ENCODE peak calls at places on chromosomes 12 and 14, in nine cellular contexts. J is AG04450; O is right lobe of liver; M is bronchial epithelial cell; H is brain microvascular endothelial cell; D is ovary; C is aorta; F is CD4-positive, alpha-beta memory T cell; A is spleen. I is an unnamed sample. For H3K27me3, the result is how much of the 10 kb centered on the place peaks cover.

GRCh38 chr12:5280091-5280490 is 151.8 kb upstream of the NTF3 start:
- DNase-seq in M (no peak), C (no peak), J (no peak), F (no peak), D (no peak), H (no peak), O (no peak), A (no peak), I (no peak)

GRCh38 chr12:69900720-69901131 is 75.7 kb downstream of the MYRFL start:
- DNase-seq in H (peak), C (peak), D (peak), M (peak), F (peak), A (no peak), J (no peak), O (peak), I (peak)

GRCh38 chr14:93956514-93957332 is 19.6 kb downstream of the ASB2 start:
- DNase-seq in M (no peak), A (peak), H (no peak), C (no peak), O (no peak), D (no peak), J (no peak), F (no peak), I (no peak)

GRCh38 chr14:88727057-88727456 is 65.7 kb downstream of the EML5 start:
- DNase-seq in D (no peak), F (no peak), M (no peak), J (no peak), A (no peak), H (no peak), C (no peak), O (no peak), I (no peak)

GRCh38 chr14:100709252-100709955 is 17.3 kb upstream of the DLK1 start:
- DNase-seq in M (no peak), J (no peak), F (no peak), C (no peak), A (no peak), D (peak), H (no peak), O (no peak), I (no peak)

GRCh38 chr12:43723134-43723533 is 35.5 kb downstream of the PUS7L start:
- DNase-seq in H (no peak), M (no peak), O (no peak), D (no peak), F (no peak), A (no peak), C (no peak), J (no peak), I (no peak)

GRCh38 chr12:111155521-111155920 is 213.4 kb downstream of the PHETA1 start:
- DNase-seq in H (no peak), M (no peak), F (no peak), D (no peak), J (no peak), A (peak), O (no peak), C (no peak), I (no peak)

GRCh38 chr14:100278702-100279101 is 27.5 kb downstream of the SLC25A29 start:
- DNase-seq in H (peak), O (no peak), A (no peak), J (no peak), F (no peak), M (peak), D (no peak), C (no peak), I (no peak)

GRCh38 chr12:115149685-115150378 is 465.9 kb upstream of the TBX3 start:
- DNase-seq in H (peak), A (no peak), C (no peak), F (no peak), D (no peak), M (peak), J (peak), O (no peak), I (no peak)

GRCh38 chr14:23816371-23816770 is 137.2 kb upstream of the DHRS4 start:
- DNase-seq in M (no peak), A (no peak), D (no peak), O (no peak), C (no peak), H (no peak), F (no peak), J (no peak), I (no peak)

GRCh38 chr14:52650774-52651173 is 44.6 kb downstream of the ERO1A start:
- DNase-seq in D (no peak), J (no peak), F (no peak), M (no peak), H (peak), C (no peak), A (no peak), O (no peak), I (no peak)

GRCh38 chr12:104275689-104276088 is 27.9 kb upstream of the EID3 start:
- DNase-seq in F (no peak), A (no peak), M (peak), D (no peak), H (no peak), J (no peak), C (no peak), O (no peak), I (no peak)

GRCh38 chr12:103626498-103626897 is 39.4 kb downstream of the STAB2 start:
- DNase-seq in A (no peak), O (peak), M (peak), J (no peak), F (no peak), H (no peak), C (peak), D (no peak), I (peak)

GRCh38 chr12:84502907-84503787 is 409.5 kb downstream of the SLC6A15 start:
- DNase-seq in O (no peak), M (peak), A (no peak), J (peak), F (no peak), C (no peak), H (peak), D (no peak), I (no peak)

GRCh38 chr12:49923878-49924610 is 20.3 kb upstream of the FAIM2 start:
- DNase-seq in J (no peak), F (no peak), A (peak), D (no peak), C (no peak), H (no peak), M (no peak), O (no peak), I (peak)

GRCh38 chr12:53776872-53777271 is 25.1 kb upstream of the CISTR start:
- DNase-seq in M (no peak), J (no peak), C (no peak), F (no peak), D (no peak), H (no peak), O (no peak), A (no peak), I (no peak)

GRCh38 chr12:70543444-70543843 is 93.8 kb downstream of the PTPRB start:
- DNase-seq in M (peak), F (no peak), O (no peak), A (no peak), D (no peak), J (peak), H (peak), C (no peak), I (no peak)

GRCh38 chr14:76245097-76245496 is 93.4 kb downstream of the GPATCH2L start:
- DNase-seq in J (no peak), M (peak), F (no peak), O (no peak), C (no peak), A (no peak), D (no peak), H (no peak), I (no peak)

GRCh38 chr12:105164068-105164467 is 56.5 kb downstream of the WASHC4 start:
- DNase-seq in A (no peak), J (no peak), O (no peak), C (no peak), M (peak), F (no peak), H (no peak), D (no peak), I (no peak)

GRCh38 chr14:32545109-32545857 is 216.2 kb downstream of the AKAP6 start:
- DNase-seq in H (no peak), C (no peak), A (no peak), F (no peak), J (no peak), O (no peak), M (no peak), D (no peak), I (no peak)

DNA sequence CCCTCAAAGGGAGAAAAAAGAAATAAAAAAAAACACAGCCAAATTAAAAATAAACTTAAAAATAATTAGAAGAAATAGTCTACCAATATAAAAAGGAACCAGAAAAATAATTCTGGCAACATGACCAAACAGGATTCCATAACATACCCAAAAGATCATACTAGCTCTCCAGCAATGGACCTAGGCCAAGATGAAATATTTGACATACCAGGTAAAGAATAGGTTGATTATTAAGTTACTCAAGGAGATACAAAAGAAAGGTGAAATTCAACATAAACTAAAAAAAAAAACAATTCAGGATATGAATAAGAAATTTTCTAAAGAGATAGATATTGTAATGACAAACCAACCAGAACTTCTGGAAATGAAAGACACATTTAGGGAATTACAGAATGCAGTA is 121.4 kb upstream of the SCAF11 start:
- DNase-seq in O (no peak), F (no peak), D (no peak), H (no peak), J (no peak), A (no peak), C (no peak), M (no peak), I (no peak)
- H3K27me3 ChIP-seq in O (under half), F (under half), D (under half), H (under half), J (under half), A (under half), C (under half), M (under half), I (under half)

DNA sequence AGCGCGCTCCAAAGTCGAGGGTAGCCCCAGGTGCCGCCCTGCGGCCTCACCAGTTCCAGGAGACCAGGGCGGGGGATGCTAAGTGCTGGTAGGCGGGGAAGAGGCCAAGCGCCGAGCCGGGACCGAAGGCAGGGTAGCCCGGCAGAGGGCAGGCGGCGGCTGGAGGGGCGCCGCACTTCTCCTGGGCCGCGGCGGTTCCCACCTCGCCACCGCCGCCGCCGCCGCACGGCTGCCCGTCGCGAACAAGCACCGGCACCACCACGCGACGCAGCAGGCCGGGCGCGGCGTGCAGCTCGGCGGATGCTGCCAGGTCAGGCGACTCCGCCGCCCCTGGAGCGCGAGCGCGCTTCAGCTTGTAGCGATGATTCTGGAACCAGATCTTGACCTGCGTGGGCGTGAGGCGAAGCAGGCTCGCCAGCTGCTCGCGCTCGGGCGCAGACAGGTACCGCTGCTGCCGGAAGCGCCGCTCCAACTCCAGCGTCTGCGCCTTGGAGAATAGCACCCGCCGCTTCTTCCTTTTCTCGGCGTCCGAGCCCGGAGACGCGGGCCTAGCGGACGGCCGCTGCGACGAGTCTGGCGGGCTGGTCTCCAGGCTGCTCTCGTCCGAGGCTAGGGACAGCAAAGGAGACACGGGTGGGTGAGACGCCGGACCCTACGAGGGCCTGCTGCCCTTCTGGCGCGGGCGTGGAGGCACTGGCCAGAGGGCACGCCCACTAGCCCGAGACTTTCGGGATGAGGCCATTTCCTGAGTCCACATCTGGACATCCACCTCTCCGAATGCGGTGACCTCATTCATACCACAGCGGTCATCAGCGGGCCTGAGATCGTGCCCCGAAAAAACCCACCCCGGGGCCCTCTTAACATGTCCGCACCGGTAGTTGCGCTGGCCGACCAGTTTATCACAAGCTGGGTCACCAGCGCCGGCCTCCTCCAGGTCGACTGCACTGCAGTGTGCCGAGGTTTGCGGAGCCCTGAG is 1.3 kb downstream of the NKX2-8 start:
- DNase-seq in A (no peak), D (peak), C (no peak), H (no peak), F (no peak), M (peak), J (no peak), O (no peak), I (no peak)
- H3K27me3 ChIP-seq in A (under half), D (under half), C (under half), H (half or more), F (under half), M (under half), J (half or more), O (under half), I (under half)

DNA sequence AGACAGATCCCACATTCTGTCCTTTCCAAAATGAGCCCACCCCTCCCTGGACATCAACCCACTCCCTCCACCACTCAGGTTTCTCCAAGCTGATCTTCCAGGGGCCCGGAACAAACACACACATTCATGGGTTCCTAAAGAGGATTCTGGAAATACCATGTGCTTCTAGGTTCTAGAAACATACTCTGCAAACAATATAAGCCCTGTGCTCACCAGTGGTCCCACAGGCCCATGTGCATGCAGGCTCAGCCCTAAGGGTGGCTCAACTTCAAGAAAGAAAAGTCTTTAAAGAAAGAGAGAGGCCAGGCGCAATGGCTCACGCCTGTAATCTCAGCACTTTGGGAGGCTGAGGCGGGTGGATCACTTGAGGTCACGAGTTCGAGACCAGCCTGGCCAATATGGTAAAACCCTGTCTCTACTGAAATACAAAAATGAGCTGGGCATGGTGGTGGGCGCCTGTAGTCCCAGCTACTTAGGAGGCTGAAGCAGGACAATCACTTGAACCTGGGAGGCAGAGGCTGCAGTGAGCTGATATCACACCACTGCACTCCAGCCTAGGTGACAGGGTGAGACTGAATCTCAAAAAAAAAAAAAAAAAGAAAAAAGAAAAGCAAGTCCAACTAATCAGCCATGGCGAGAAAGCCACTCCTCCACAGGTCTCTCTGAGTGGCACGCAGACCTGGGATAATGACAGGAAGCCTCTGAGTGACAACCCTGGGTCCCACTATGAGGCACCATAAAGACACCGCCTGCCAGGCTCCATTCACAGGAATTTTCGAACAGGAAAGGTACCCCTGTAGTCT is 59.5 kb upstream of the PNMA1 start:
- DNase-seq in H (no peak), C (peak), A (peak), D (no peak), M (no peak), J (no peak), O (no peak), F (no peak), I (no peak)
- H3K27me3 ChIP-seq in H (under half), C (under half), A (under half), D (under half), M (under half), J (under half), O (under half), F (under half), I (under half)

DNA sequence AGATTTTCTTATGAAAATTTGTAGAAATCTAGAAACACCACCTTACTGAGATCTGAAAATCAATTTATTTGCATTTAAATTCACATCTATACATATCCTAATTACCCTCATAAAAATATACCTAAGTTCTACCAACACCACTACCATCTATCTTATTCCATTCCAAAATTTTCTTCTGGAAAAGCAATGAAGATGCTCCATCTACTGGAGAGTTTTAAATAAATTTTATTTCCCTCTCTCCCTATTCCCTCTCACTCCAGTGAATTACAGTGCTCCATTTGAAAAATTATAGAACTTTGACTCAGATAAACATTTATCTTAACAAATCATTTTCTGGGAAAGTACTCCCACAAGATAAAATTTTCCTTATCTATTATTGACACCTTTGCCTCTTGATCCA is 2.3 kb upstream of the C14orf39 start:
- DNase-seq in C (no peak), J (no peak), H (no peak), D (no peak), O (no peak), F (no peak), M (peak), A (no peak), I (no peak)
- H3K27me3 ChIP-seq in C (under half), J (under half), H (under half), D (under half), O (under half), F (under half), M (under half), A (under half), I (under half)

GRCh38 chr12:117901631-117902030 is 67.2 kb downstream of the KSR2 start:
- DNase-seq in D (no peak), A (no peak), C (no peak), M (no peak), O (no peak), J (no peak), F (no peak), H (no peak), I (no peak)
- H3K27me3 ChIP-seq in D (under half), A (under half), C (under half), M (under half), O (under half), J (under half), F (under half), H (under half), I (under half)

GRCh38 chr12:113131556-113131955 is 4.0 kb downstream of the RASAL1 start:
- DNase-seq in A (peak), O (no peak), C (no peak), M (no peak), D (no peak), H (no peak), J (no peak), F (no peak), I (no peak)
- H3K27me3 ChIP-seq in A (under half), O (under half), C (under half), M (under half), D (under half), H (under half), J (under half), F (under half), I (under half)